ENCODE peak calls at places on chromosome 4, in nine cellular contexts. One of them, this sample, is unnamed.

GRCh38 chr4:139933541-139933940 is 220.4 kb downstream of the MAML3 start:
- DNase-seq in glutamatergic neuron: no peak
- DNase-seq in transverse colon: no peak
- DNase-seq in lung: no peak
- DNase-seq in D341Med: no peak
- DNase-seq in GM10248: no peak
- DNase-seq in aorta: no peak
- DNase-seq in stimulated activated CD8-positive, alpha-beta memory T cell treated with anti-CD3 and anti-CD28 coated beads, Interleukin-15, amount 100 ng/mL, for 4 hours: no peak
- DNase-seq in ureter: no peak
- DNase-seq in this sample: no peak

GRCh38 chr4:182556576-182556975 is 313.4 kb downstream of the TENM3 start:
- DNase-seq in glutamatergic neuron: no peak
- DNase-seq in transverse colon: no peak
- DNase-seq in lung: no peak
- DNase-seq in D341Med: no peak
- DNase-seq in GM10248: no peak
- DNase-seq in aorta: no peak
- DNase-seq in stimulated activated CD8-positive, alpha-beta memory T cell treated with anti-CD3 and anti-CD28 coated beads, Interleukin-15, amount 100 ng/mL, for 4 hours: no peak
- DNase-seq in ureter: no peak
- DNase-seq in this sample: no peak

GRCh38 chr4:163967710-163968109 is 473.2 kb downstream of the TMA16 start:
- DNase-seq in glutamatergic neuron: no peak
- DNase-seq in transverse colon: no peak
- DNase-seq in lung: no peak
- DNase-seq in D341Med: no peak
- DNase-seq in GM10248: no peak
- DNase-seq in aorta: no peak
- DNase-seq in stimulated activated CD8-positive, alpha-beta memory T cell treated with anti-CD3 and anti-CD28 coated beads, Interleukin-15, amount 100 ng/mL, for 4 hours: no peak
- DNase-seq in ureter: no peak
- DNase-seq in this sample: no peak

GRCh38 chr4:21139327-21139726 is 439.1 kb downstream of the PACRGL start:
- DNase-seq in glutamatergic neuron: no peak
- DNase-seq in transverse colon: no peak
- DNase-seq in lung: no peak
- DNase-seq in D341Med: no peak
- DNase-seq in GM10248: no peak
- DNase-seq in aorta: no peak
- DNase-seq in stimulated activated CD8-positive, alpha-beta memory T cell treated with anti-CD3 and anti-CD28 coated beads, Interleukin-15, amount 100 ng/mL, for 4 hours: no peak
- DNase-seq in ureter: no peak
- DNase-seq in this sample: no peak

GRCh38 chr4:31291238-31291637 is 571.1 kb downstream of the PCDH7 start:
- DNase-seq in glutamatergic neuron: no peak
- DNase-seq in transverse colon: no peak
- DNase-seq in lung: no peak
- DNase-seq in D341Med: no peak
- DNase-seq in GM10248: no peak
- DNase-seq in aorta: no peak
- DNase-seq in stimulated activated CD8-positive, alpha-beta memory T cell treated with anti-CD3 and anti-CD28 coated beads, Interleukin-15, amount 100 ng/mL, for 4 hours: no peak
- DNase-seq in ureter: no peak
- DNase-seq in this sample: no peak

GRCh38 chr4:8760561-8760960 is 111.1 kb downstream of the HMX1 start:
- DNase-seq in glutamatergic neuron: peak
- DNase-seq in transverse colon: no peak
- DNase-seq in lung: no peak
- DNase-seq in D341Med: no peak
- DNase-seq in GM10248: no peak
- DNase-seq in aorta: peak
- DNase-seq in stimulated activated CD8-positive, alpha-beta memory T cell treated with anti-CD3 and anti-CD28 coated beads, Interleukin-15, amount 100 ng/mL, for 4 hours: no peak
- DNase-seq in ureter: no peak
- DNase-seq in this sample: no peak

GRCh38 chr4:125283702-125284279 is 31.0 kb upstream of the FAT4 start:
- DNase-seq in glutamatergic neuron: no peak
- DNase-seq in transverse colon: no peak
- DNase-seq in lung: no peak
- DNase-seq in D341Med: no peak
- DNase-seq in GM10248: peak
- DNase-seq in aorta: no peak
- DNase-seq in stimulated activated CD8-positive, alpha-beta memory T cell treated with anti-CD3 and anti-CD28 coated beads, Interleukin-15, amount 100 ng/mL, for 4 hours: no peak
- DNase-seq in ureter: no peak
- DNase-seq in this sample: no peak

GRCh38 chr4:97142405-97142804 is 1000.9 kb downstream of the STPG2 start:
- DNase-seq in glutamatergic neuron: no peak
- DNase-seq in transverse colon: no peak
- DNase-seq in lung: no peak
- DNase-seq in D341Med: no peak
- DNase-seq in GM10248: no peak
- DNase-seq in aorta: no peak
- DNase-seq in stimulated activated CD8-positive, alpha-beta memory T cell treated with anti-CD3 and anti-CD28 coated beads, Interleukin-15, amount 100 ng/mL, for 4 hours: no peak
- DNase-seq in ureter: no peak
- DNase-seq in this sample: no peak

GRCh38 chr4:151961456-151961855 is 200.6 kb upstream of the GATB start:
- DNase-seq in glutamatergic neuron: no peak
- DNase-seq in transverse colon: no peak
- DNase-seq in lung: no peak
- DNase-seq in D341Med: no peak
- DNase-seq in GM10248: no peak
- DNase-seq in aorta: no peak
- DNase-seq in stimulated activated CD8-positive, alpha-beta memory T cell treated with anti-CD3 and anti-CD28 coated beads, Interleukin-15, amount 100 ng/mL, for 4 hours: no peak
- DNase-seq in ureter: no peak
- DNase-seq in this sample: no peak

GRCh38 chr4:29734343-29734742 is 985.8 kb upstream of the PCDH7 start:
- DNase-seq in glutamatergic neuron: no peak
- DNase-seq in transverse colon: no peak
- DNase-seq in lung: no peak
- DNase-seq in D341Med: no peak
- DNase-seq in GM10248: no peak
- DNase-seq in aorta: no peak
- DNase-seq in stimulated activated CD8-positive, alpha-beta memory T cell treated with anti-CD3 and anti-CD28 coated beads, Interleukin-15, amount 100 ng/mL, for 4 hours: no peak
- DNase-seq in ureter: no peak
- DNase-seq in this sample: no peak

GRCh38 chr4:160316036-160316435 is 1213.2 kb downstream of the RAPGEF2 start:
- DNase-seq in glutamatergic neuron: no peak
- DNase-seq in transverse colon: no peak
- DNase-seq in lung: no peak
- DNase-seq in D341Med: no peak
- DNase-seq in GM10248: no peak
- DNase-seq in aorta: no peak
- DNase-seq in stimulated activated CD8-positive, alpha-beta memory T cell treated with anti-CD3 and anti-CD28 coated beads, Interleukin-15, amount 100 ng/mL, for 4 hours: no peak
- DNase-seq in ureter: no peak
- DNase-seq in this sample: no peak

GRCh38 chr4:6633091-6633906 is 7.2 kb upstream of the MRFAP1 start:
- DNase-seq in glutamatergic neuron: no peak
- DNase-seq in transverse colon: no peak
- DNase-seq in lung: no peak
- DNase-seq in D341Med: peak
- DNase-seq in GM10248: no peak
- DNase-seq in aorta: no peak
- DNase-seq in stimulated activated CD8-positive, alpha-beta memory T cell treated with anti-CD3 and anti-CD28 coated beads, Interleukin-15, amount 100 ng/mL, for 4 hours: no peak
- DNase-seq in ureter: no peak
- DNase-seq in this sample: no peak

GRCh38 chr4:97585274-97585673 is 558.0 kb downstream of the STPG2 start:
- DNase-seq in glutamatergic neuron: no peak
- DNase-seq in transverse colon: no peak
- DNase-seq in lung: no peak
- DNase-seq in D341Med: no peak
- DNase-seq in GM10248: no peak
- DNase-seq in aorta: no peak
- DNase-seq in stimulated activated CD8-positive, alpha-beta memory T cell treated with anti-CD3 and anti-CD28 coated beads, Interleukin-15, amount 100 ng/mL, for 4 hours: no peak
- DNase-seq in ureter: no peak
- DNase-seq in this sample: no peak

GRCh38 chr4:137664055-137664405 is 131.7 kb upstream of the PCDH18 start:
- DNase-seq in glutamatergic neuron: no peak
- DNase-seq in transverse colon: no peak
- DNase-seq in lung: no peak
- DNase-seq in D341Med: no peak
- DNase-seq in GM10248: no peak
- DNase-seq in aorta: no peak
- DNase-seq in stimulated activated CD8-positive, alpha-beta memory T cell treated with anti-CD3 and anti-CD28 coated beads, Interleukin-15, amount 100 ng/mL, for 4 hours: no peak
- DNase-seq in ureter: no peak
- DNase-seq in this sample: no peak

GRCh38 chr4:151117371-151117962 is 18.0 kb downstream of the RPS3A start:
- DNase-seq in glutamatergic neuron: peak
- DNase-seq in transverse colon: peak
- DNase-seq in lung: peak
- DNase-seq in D341Med: peak
- DNase-seq in GM10248: peak
- DNase-seq in aorta: no peak
- DNase-seq in stimulated activated CD8-positive, alpha-beta memory T cell treated with anti-CD3 and anti-CD28 coated beads, Interleukin-15, amount 100 ng/mL, for 4 hours: no peak
- DNase-seq in ureter: peak
- DNase-seq in this sample: peak

GRCh38 chr4:7894677-7895181 is 44.9 kb downstream of the AFAP1 start:
- DNase-seq in glutamatergic neuron: peak
- DNase-seq in transverse colon: no peak
- DNase-seq in lung: no peak
- DNase-seq in D341Med: peak
- DNase-seq in GM10248: no peak
- DNase-seq in aorta: peak
- DNase-seq in stimulated activated CD8-positive, alpha-beta memory T cell treated with anti-CD3 and anti-CD28 coated beads, Interleukin-15, amount 100 ng/mL, for 4 hours: no peak
- DNase-seq in ureter: no peak
- DNase-seq in this sample: no peak

GRCh38 chr4:151228196-151229119 is 48.5 kb upstream of the PRSS48 start:
- DNase-seq in glutamatergic neuron: no peak
- DNase-seq in transverse colon: no peak
- DNase-seq in lung: no peak
- DNase-seq in D341Med: no peak
- DNase-seq in GM10248: no peak
- DNase-seq in aorta: no peak
- DNase-seq in stimulated activated CD8-positive, alpha-beta memory T cell treated with anti-CD3 and anti-CD28 coated beads, Interleukin-15, amount 100 ng/mL, for 4 hours: no peak
- DNase-seq in ureter: no peak
- DNase-seq in this sample: no peak

GRCh38 chr4:37928896-37929537 is 31.2 kb upstream of the PTTG2 start:
- DNase-seq in glutamatergic neuron: no peak
- DNase-seq in transverse colon: no peak
- DNase-seq in lung: no peak
- DNase-seq in D341Med: no peak
- DNase-seq in GM10248: no peak
- DNase-seq in aorta: no peak
- DNase-seq in stimulated activated CD8-positive, alpha-beta memory T cell treated with anti-CD3 and anti-CD28 coated beads, Interleukin-15, amount 100 ng/mL, for 4 hours: no peak
- DNase-seq in ureter: no peak
- DNase-seq in this sample: no peak